ENCODE peak calls at places on chromosomes 6 and 20, in eight cellular contexts. M is esophagus muscularis mucosa; H is naive thymus-derived CD4-positive, alpha-beta T cell; U is endothelial cell of umbilical vein; N is neural progenitor cell; K is OCI-LY7; S is cardiac muscle cell; X is stomach. Z is an unnamed sample.

GRCh38 chr6:135675026-135675425 is 176.5 kb upstream of the PDE7B start:
- DNase-seq in M (no peak), H (no peak), U (no peak), N (no peak), K (no peak), S (no peak), X (no peak), Z (no peak)

GRCh38 chr6:64013061-64013410 is 377.4 kb downstream of the PHF3 start:
- DNase-seq in M (no peak), H (no peak), U (no peak), N (no peak), K (no peak), S (peak; percentile 70), X (no peak), Z (no peak)

GRCh38 chr6:15948930-15949900 is 179.7 kb upstream of the MYLIP start:
- DNase-seq in M (no peak), H (no peak), U (peak; percentile 83), N (no peak), K (no peak), S (peak; percentile 44), X (peak; percentile 80), Z (no peak)

GRCh38 chr6:128074561-128074960 is 173.7 kb upstream of the THEMIS start:
- DNase-seq in M (no peak), H (no peak), U (no peak), N (no peak), K (no peak), S (no peak), X (no peak), Z (no peak)

GRCh38 chr6:125834347-125834746 is 43.6 kb downstream of the NCOA7 start:
- DNase-seq in M (no peak), H (no peak), U (peak; percentile 50), N (no peak), K (no peak), S (peak; percentile 32), X (no peak), Z (no peak)

GRCh38 chr20:54156522-54156921 is 17.3 kb downstream of the CYP24A1 start:
- DNase-seq in M (no peak), H (no peak), U (no peak), N (no peak), K (no peak), S (no peak), X (no peak), Z (no peak)

GRCh38 chr20:36112112-36112511 is 42.4 kb upstream of the EPB41L1 start:
- DNase-seq in M (no peak), H (no peak), U (no peak), N (no peak), K (no peak), S (no peak), X (peak; percentile 64), Z (no peak)

GRCh38 chr6:150717419-150717818 is 117.7 kb downstream of the PLEKHG1 start:
- DNase-seq in M (no peak), H (no peak), U (no peak), N (no peak), K (no peak), S (no peak), X (peak; percentile 66), Z (no peak)

GRCh38 chr6:88157106-88157505 is 9.0 kb downstream of the CNR1 start:
- DNase-seq in M (no peak), H (no peak), U (no peak), N (no peak), K (no peak), S (no peak), X (no peak), Z (no peak)

GRCh38 chr20:4691753-4692152 is 30.0 kb upstream of the PRND start:
- DNase-seq in M (no peak), H (no peak), U (peak; percentile 21), N (no peak), K (no peak), S (no peak), X (no peak), Z (no peak)

GRCh38 chr6:104639671-104640070 is 220.0 kb downstream of the HACE1 start:
- DNase-seq in M (no peak), H (no peak), U (peak; percentile 26), N (no peak), K (peak; percentile 72), S (peak; percentile 82), X (no peak), Z (no peak)

DNA sequence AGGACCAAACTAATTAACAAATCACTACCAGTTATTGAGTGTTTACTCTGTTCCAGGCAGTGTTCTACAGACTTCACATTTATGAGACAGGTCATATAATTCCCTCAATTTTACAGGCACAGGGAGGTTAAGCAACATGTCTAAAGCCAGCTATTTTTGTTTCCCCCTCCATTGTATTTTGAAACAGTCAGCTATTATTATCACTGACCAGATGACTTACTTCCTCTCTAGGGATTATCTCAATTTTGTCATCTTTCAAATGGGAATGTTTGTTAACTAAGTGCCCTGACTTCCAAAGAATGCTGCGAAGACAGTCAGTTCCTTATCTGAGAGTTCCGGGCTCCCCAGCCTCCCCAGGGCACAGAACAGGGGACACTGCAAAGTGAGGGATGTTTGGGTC is 5.6 kb upstream of the CNPY3 start:
- DNase-seq in M (no peak), H (no peak), U (no peak), N (no peak), K (no peak), S (peak; percentile 61), X (no peak), Z (no peak)
- H3K4me1 ChIP-seq in M (peaks cover 9% of the 10 kb centered on the region), H (peaks cover 5% of the 10 kb centered on the region), U (peaks cover 10% of the 10 kb centered on the region), N (peaks cover 3% of the 10 kb centered on the region), K (peaks cover 21% of the 10 kb centered on the region), S (no peaks in the 10 kb centered on the region), X (peaks cover 8% of the 10 kb centered on the region), Z (no peaks in the 10 kb centered on the region)

GRCh38 chr6:168578036-168578435 is 137.1 kb downstream of the SMOC2 start:
- DNase-seq in M (no peak), H (no peak), U (no peak), N (no peak), K (no peak), S (no peak), X (no peak), Z (no peak)

GRCh38 chr6:168577496-168577895 is 136.5 kb downstream of the SMOC2 start:
- DNase-seq in M (no peak), H (no peak), U (no peak), N (no peak), K (no peak), S (no peak), X (no peak), Z (no peak)

GRCh38 chr6:168574699-168575195 is 133.8 kb downstream of the SMOC2 start:
- DNase-seq in M (peak; percentile 95), H (no peak), U (no peak), N (peak; percentile 12), K (no peak), S (peak; percentile 61), X (no peak), Z (no peak)

GRCh38 chr6:168575346-168576098 is 134.5 kb downstream of the SMOC2 start:
- DNase-seq in M (no peak), H (no peak), U (no peak), N (no peak), K (no peak), S (no peak), X (no peak), Z (no peak)

GRCh38 chr6:168576388-168576787 is 135.4 kb downstream of the SMOC2 start:
- DNase-seq in M (no peak), H (no peak), U (no peak), N (no peak), K (no peak), S (no peak), X (no peak), Z (no peak)
- H3K9me3 ChIP-seq in M (no peaks in the 10 kb centered on the region), H (no peaks in the 10 kb centered on the region), U (peaks cover 2% of the 10 kb centered on the region), N (no peaks in the 10 kb centered on the region), K (no peaks in the 10 kb centered on the region), S (no peaks in the 10 kb centered on the region), X (no peaks in the 10 kb centered on the region), Z (no peaks in the 10 kb centered on the region)

GRCh38 chr6:164502838-164503237 is 806.6 kb downstream of the C6orf118 start:
- DNase-seq in M (no peak), H (no peak), U (peak; percentile 83), N (no peak), K (no peak), S (no peak), X (no peak), Z (no peak)

GRCh38 chr6:164507197-164507957 is 802.0 kb downstream of the C6orf118 start:
- DNase-seq in M (no peak), H (no peak), U (no peak), N (no peak), K (peak; percentile 32), S (no peak), X (no peak), Z (no peak)

DNA sequence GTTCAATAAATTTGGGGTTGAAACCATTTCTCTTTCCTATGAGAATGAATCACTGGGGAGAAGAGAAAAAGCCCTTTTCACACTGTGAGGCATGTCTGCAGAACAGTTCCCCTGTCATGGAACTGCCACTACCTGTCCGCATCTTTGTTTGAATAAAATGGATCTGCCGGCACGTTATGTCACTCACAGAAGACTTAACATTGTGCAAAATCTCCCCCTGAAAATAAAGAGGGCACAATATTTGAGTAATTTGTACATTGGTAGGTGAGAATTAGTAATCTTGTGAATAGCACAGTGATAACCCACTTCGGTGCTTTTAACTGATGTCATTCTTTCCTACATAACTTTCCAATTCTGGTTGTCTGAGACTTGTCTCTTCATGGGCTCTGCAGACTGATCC is 804.0 kb downstream of the C6orf118 start:
- DNase-seq in M (no peak), H (no peak), U (no peak), N (no peak), K (no peak), S (no peak), X (no peak), Z (no peak)
- H3K4me1 ChIP-seq in M (no peaks in the 10 kb centered on the region), H (no peaks in the 10 kb centered on the region), U (peaks cover 9% of the 10 kb centered on the region), N (no peaks in the 10 kb centered on the region), K (no peaks in the 10 kb centered on the region), S (no peaks in the 10 kb centered on the region), X (no peaks in the 10 kb centered on the region), Z (no peaks in the 10 kb centered on the region)

GRCh38 chr6:69796081-69796626 is 656 bp downstream of the LMBRD1 start:
- DNase-seq in M (no peak), H (peak; percentile 69), U (peak; percentile 55), N (peak; percentile 65), K (peak; percentile 69), S (peak; percentile 41), X (peak; percentile 69), Z (peak; percentile 46)

GRCh38 chr6:69796627-69797390 is at the start of gene LMBRD1:
- DNase-seq in M (peak; percentile 99), H (peak; percentile 99), U (peak; percentile 89), N (peak; percentile 97), K (peak; percentile 96), S (peak; percentile 98), X (peak; percentile 99), Z (peak; percentile 99)

GRCh38 chr6:69802995-69803394 is 6.2 kb upstream of the LMBRD1 start:
- DNase-seq in M (no peak), H (no peak), U (no peak), N (peak; percentile 30), K (no peak), S (no peak), X (no peak), Z (no peak)

GRCh38 chr6:69801225-69801624 is 4.4 kb upstream of the LMBRD1 start:
- DNase-seq in M (no peak), H (no peak), U (no peak), N (no peak), K (no peak), S (no peak), X (no peak), Z (no peak)

DNA sequence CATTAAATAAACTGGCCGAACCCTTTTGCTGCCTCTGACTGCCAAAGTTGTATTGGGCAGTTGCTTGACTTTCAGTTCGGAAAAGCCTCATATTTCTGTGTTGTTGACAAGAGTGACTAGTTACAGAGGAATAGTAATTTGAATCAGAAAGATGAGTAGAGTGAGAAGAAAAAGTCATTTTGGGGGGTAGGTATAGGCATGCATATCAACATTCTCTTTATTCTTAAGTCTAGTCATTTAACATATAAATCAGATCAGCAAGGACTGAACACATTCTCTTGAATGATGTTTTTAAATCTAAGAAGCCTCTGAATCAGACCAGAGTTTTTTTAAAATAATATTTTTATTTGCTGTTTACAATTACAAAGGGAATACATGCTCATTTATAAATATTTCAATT is 4.9 kb upstream of the LMBRD1 start:
- DNase-seq in M (no peak), H (no peak), U (no peak), N (no peak), K (no peak), S (no peak), X (no peak), Z (no peak)
- H3K9me3 ChIP-seq in M (no peaks in the 10 kb centered on the region), H (no peaks in the 10 kb centered on the region), U (no peaks in the 10 kb centered on the region), N (no peaks in the 10 kb centered on the region), K (no peaks in the 10 kb centered on the region), S (no peaks in the 10 kb centered on the region), X (no peaks in the 10 kb centered on the region), Z (no peaks in the 10 kb centered on the region)